ENCODE peak calls at places on chromosomes 6 and 20, in four cellular contexts. C, Q, K and X are unnamed samples.

GRCh38 chr20:21613512-21613911 is 92.0 kb upstream of the PAX1 start:
- DNase-seq in C (no peak), Q (no peak), K (peak; percentile 19), X (peak; percentile 83)

GRCh38 chr20:38706482-38706881 is 17.8 kb upstream of the SLC32A1 start:
- DNase-seq in C (no peak), Q (no peak), K (peak; percentile 3), X (no peak)

GRCh38 chr20:34435589-34435988 is 72.5 kb downstream of the ITCH start:
- DNase-seq in C (no peak), Q (no peak), K (no peak), X (no peak)

GRCh38 chr6:101711518-101711917 is 318.0 kb downstream of the GRIK2 start:
- DNase-seq in C (no peak), Q (no peak), K (no peak), X (no peak)

GRCh38 chr20:52003976-52004375 is 187.6 kb downstream of the ZFP64 start:
- DNase-seq in C (no peak), Q (no peak), K (no peak), X (no peak)

GRCh38 chr6:21228411-21228810 is 365.1 kb upstream of the SOX4 start:
- DNase-seq in C (no peak), Q (no peak), K (no peak), X (no peak)

GRCh38 chr6:11653028-11653583 is 115.6 kb downstream of the TMEM170B start:
- DNase-seq in C (peak; percentile 96), Q (no peak), K (no peak), X (no peak)

GRCh38 chr6:145137425-145137824 is 597.9 kb downstream of the EPM2A start:
- DNase-seq in C (peak; percentile 55), Q (no peak), K (no peak), X (no peak)

GRCh38 chr6:16239798-16240123 is 1.4 kb downstream of the GMPR start:
- DNase-seq in C (no peak), Q (peak; percentile 53), K (no peak), X (no peak)

GRCh38 chr6:27237089-27237723 is 10.3 kb upstream of the PRSS16 start:
- DNase-seq in C (peak; percentile 63), Q (no peak), K (no peak), X (no peak)

GRCh38 chr6:91669154-91669903 is 1082.5 kb upstream of the MAP3K7 start:
- DNase-seq in C (no peak), Q (no peak), K (no peak), X (peak; percentile 87)

GRCh38 chr6:90695316-90695715 is 108.4 kb upstream of the MAP3K7 start:
- DNase-seq in C (no peak), Q (no peak), K (no peak), X (no peak)

GRCh38 chr6:21305827-21306469 is 287.6 kb upstream of the SOX4 start:
- DNase-seq in C (peak; percentile 85), Q (no peak), K (peak; percentile 33), X (peak; percentile 7)

GRCh38 chr6:166743415-166743814 is 116.4 kb upstream of the RPS6KA2 start:
- DNase-seq in C (no peak), Q (no peak), K (peak; percentile 10), X (no peak)

GRCh38 chr20:6828794-6829423 is 61.4 kb downstream of the BMP2 start:
- DNase-seq in C (peak; percentile 81), Q (peak; percentile 70), K (peak; percentile 87), X (peak; percentile 86)

GRCh38 chr20:63846128-63846771 is 15.0 kb upstream of the ABHD16B start:
- DNase-seq in C (peak; percentile 61), Q (no peak), K (no peak), X (peak; percentile 53)

GRCh38 chr6:64266351-64266821 is 630.8 kb downstream of the PHF3 start:
- DNase-seq in C (no peak), Q (no peak), K (no peak), X (no peak)

GRCh38 chr6:56026461-56027180 is 151.2 kb upstream of the BMP5 start:
- DNase-seq in C (no peak), Q (no peak), K (no peak), X (no peak)

GRCh38 chr6:5580736-5581568 is 319.6 kb downstream of the FARS2 start:
- DNase-seq in C (no peak), Q (no peak), K (no peak), X (peak; percentile 69)

GRCh38 chr20:53941680-53942079 is 128.7 kb downstream of the BCAS1 start:
- DNase-seq in C (no peak), Q (no peak), K (no peak), X (no peak)

GRCh38 chr6:35391240-35391968 is 49.0 kb downstream of the PPARD start:
- DNase-seq in C (peak; percentile 95), Q (no peak), K (no peak), X (no peak)

GRCh38 chr20:24877652-24878051 is 71.4 kb upstream of the CST7 start:
- DNase-seq in C (no peak), Q (no peak), K (no peak), X (no peak)

GRCh38 chr6:134077301-134077700 is 24.9 kb upstream of the SLC2A12 start:
- DNase-seq in C (peak; percentile 54), Q (no peak), K (no peak), X (no peak)